ENCODE peak calls at places on chromosome 20, in six cellular contexts. E is brain microvascular endothelial cell, Q is hepatocyte, M is Panc1, T is neural crest cell, Z is lung. H is an unnamed sample.

GRCh38 chr20:16675165-16675564 is 54.7 kb upstream of the SNRPB2 start:
- DNase-seq in E (no peak), Q (no peak), M (no peak), T (no peak), Z (no peak), H (no peak)

GRCh38 chr20:25057234-25058050 is 497 bp downstream of the ACSS1 start:
- DNase-seq in E (no peak), Q (peak), M (no peak), T (peak), Z (peak), H (no peak)

GRCh38 chr20:44390280-44390679 is 34.8 kb downstream of the HNF4A start:
- DNase-seq in E (no peak), Q (no peak), M (no peak), T (no peak), Z (no peak), H (no peak)

GRCh38 chr20:43999848-44000247 is 85.2 kb downstream of the TOX2 start:
- DNase-seq in E (no peak), Q (no peak), M (no peak), T (no peak), Z (no peak), H (no peak)

GRCh38 chr20:58310291-58310782 is 822 bp downstream of the RAB22A start:
- DNase-seq in E (no peak), Q (peak), M (peak), T (no peak), Z (no peak), H (no peak)

GRCh38 chr20:39800548-39800947 is 838.4 kb downstream of the DHX35 start:
- DNase-seq in E (peak), Q (no peak), M (no peak), T (no peak), Z (peak), H (no peak)

GRCh38 chr20:48644286-48644828 is 183.4 kb downstream of the PREX1 start:
- DNase-seq in E (no peak), Q (no peak), M (no peak), T (no peak), Z (no peak), H (no peak)

GRCh38 chr20:3646067-3646440 is 17.1 kb downstream of the GFRA4 start:
- DNase-seq in E (peak), Q (no peak), M (no peak), T (no peak), Z (no peak), H (no peak)

GRCh38 chr20:4951299-4951698 is 50.0 kb downstream of the SLC23A2 start:
- DNase-seq in E (peak), Q (peak), M (no peak), T (no peak), Z (no peak), H (no peak)

GRCh38 chr20:54654460-54654859 is 179.1 kb downstream of the DOK5 start:
- DNase-seq in E (no peak), Q (no peak), M (no peak), T (no peak), Z (no peak), H (no peak)

GRCh38 chr20:57801581-57801980 is 91.8 kb upstream of the PMEPA1 start:
- DNase-seq in E (no peak), Q (no peak), M (no peak), T (no peak), Z (no peak), H (no peak)

GRCh38 chr20:2839732-2840137 is 720 bp downstream of the PCED1A start:
- DNase-seq in E (no peak), Q (no peak), M (no peak), T (no peak), Z (no peak), H (no peak)

GRCh38 chr20:62782149-62782892 is 14.0 kb upstream of the MRGBP start:
- DNase-seq in E (no peak), Q (no peak), M (no peak), T (no peak), Z (no peak), H (no peak)
- TF ChIP-seq CTCF in E (peak), Q (no peak), M (no peak), T (no peak), Z (no peak), H (no peak)

DNA sequence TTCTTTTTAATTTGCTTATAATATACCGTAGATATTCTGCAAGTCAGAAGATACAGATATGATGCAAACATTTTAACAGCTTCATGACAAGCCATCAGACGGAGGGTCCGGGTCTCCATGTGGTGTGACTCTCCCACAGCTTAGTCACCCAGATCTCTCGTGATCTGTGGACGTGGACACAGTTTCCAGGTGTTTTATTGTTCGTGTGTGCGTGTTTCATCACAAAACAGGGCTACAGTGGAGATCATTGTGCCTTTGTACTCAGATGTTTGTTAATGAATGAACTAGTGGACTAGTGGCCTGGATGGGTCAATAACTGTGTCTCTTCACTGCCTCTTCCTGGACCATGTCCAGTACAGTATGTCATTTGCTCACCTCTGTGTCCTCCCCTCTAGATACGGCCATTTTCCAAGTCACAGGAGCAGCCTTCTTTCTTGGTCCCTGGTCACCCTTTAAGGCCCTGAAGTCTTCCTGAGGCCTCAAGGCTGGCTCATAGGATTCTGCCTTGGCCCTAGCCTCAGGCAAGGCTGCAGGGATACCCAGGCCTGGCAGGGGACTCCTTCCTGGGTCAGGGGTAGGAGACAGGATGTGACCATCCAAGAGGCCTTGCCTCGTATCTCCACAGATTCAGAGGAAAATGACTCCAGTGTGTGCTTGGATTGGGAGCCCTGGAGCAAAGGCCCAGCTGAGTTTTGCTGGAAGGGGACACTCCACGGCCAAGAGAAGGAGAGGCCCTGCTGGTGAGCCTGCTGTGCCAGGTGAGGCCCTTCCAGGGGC is 4.6 kb downstream of the ADIG start:
- DNase-seq in E (no peak), Q (no peak), M (no peak), T (no peak), Z (no peak), H (no peak)
- TF ChIP-seq CTCF in E (no peak), Q (no peak), M (no peak), T (no peak), Z (no peak), H (no peak)

GRCh38 chr20:50277064-50277415 is 86.4 kb downstream of the CEBPB start:
- DNase-seq in E (no peak), Q (no peak), M (no peak), T (no peak), Z (no peak), H (no peak)

GRCh38 chr20:50277460-50278376 is 87.1 kb downstream of the CEBPB start:
- DNase-seq in E (no peak), Q (no peak), M (no peak), T (no peak), Z (no peak), H (no peak)

GRCh38 chr20:50278377-50278683 is 87.7 kb downstream of the CEBPB start:
- DNase-seq in E (no peak), Q (no peak), M (no peak), T (no peak), Z (no peak), H (no peak)

GRCh38 chr20:50279988-50280850 is 89.6 kb downstream of the CEBPB start:
- DNase-seq in E (no peak), Q (no peak), M (no peak), T (no peak), Z (no peak), H (no peak)

GRCh38 chr20:50278684-50279531 is 88.3 kb downstream of the CEBPB start:
- DNase-seq in E (no peak), Q (peak), M (no peak), T (no peak), Z (peak), H (no peak)
- TF ChIP-seq CTCF in E (peak), Q (no peak), M (no peak), T (no peak), Z (no peak), H (no peak)

GRCh38 chr20:11918280-11918952 is 723 bp downstream of the BTBD3 start:
- DNase-seq in E (no peak), Q (no peak), M (no peak), T (no peak), Z (no peak), H (no peak)

GRCh38 chr20:11920083-11920482 is 2.4 kb downstream of the BTBD3 start:
- DNase-seq in E (no peak), Q (no peak), M (no peak), T (no peak), Z (no peak), H (no peak)

GRCh38 chr20:11919571-11919970 is 1.9 kb downstream of the BTBD3 start:
- DNase-seq in E (no peak), Q (no peak), M (no peak), T (no peak), Z (no peak), H (no peak)

GRCh38 chr20:11917663-11918062 is at the start of gene BTBD3:
- DNase-seq in E (peak), Q (peak), M (no peak), T (no peak), Z (peak), H (no peak)

DNA sequence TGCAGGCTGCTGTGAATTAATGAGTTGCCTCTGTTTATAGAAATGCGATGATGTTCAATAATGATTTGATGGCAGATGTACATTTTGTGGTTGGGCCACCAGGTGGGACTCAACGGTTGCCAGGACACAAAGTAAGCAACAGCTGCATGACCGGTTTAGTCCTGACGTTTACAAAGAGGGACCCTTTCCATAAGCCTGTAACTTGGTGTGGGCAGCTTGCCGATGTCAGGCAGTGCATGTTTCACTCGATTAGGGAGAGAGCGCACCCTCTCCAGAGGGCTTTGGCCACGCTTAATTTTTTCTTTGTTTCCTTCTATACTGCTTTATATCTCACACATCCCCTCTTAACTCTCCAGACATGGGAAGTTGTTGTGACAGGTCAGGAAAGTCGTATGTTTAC is 1.4 kb downstream of the BTBD3 start:
- DNase-seq in E (no peak), Q (peak), M (no peak), T (no peak), Z (no peak), H (no peak)
- TF ChIP-seq CTCF in E (no peak), Q (no peak), M (no peak), T (no peak), Z (no peak), H (no peak)